ENCODE peak calls at places on chromosomes 6 and 20, in five cellular contexts. W is astrocyte of the spinal cord, U is uterus, X is AG10803, J is upper lobe of left lung. N is an unnamed sample.

GRCh38 chr20:41029150-41029872 is 689 bp downstream of the TOP1 start:
- DNase-seq in U (peak; percentile 36), X (no peak), W (no peak), J (peak; percentile 90), N (no peak)

GRCh38 chr20:8153281-8153908 is 21.3 kb downstream of the PLCB1 start:
- DNase-seq in W (peak; percentile 72), J (no peak), X (no peak), U (no peak), N (no peak)

GRCh38 chr6:10837997-10838793 is at the start of gene MAK:
- DNase-seq in W (peak; percentile 83), U (peak; percentile 85), X (peak; percentile 48), J (peak; percentile 97), N (peak; percentile 82)

GRCh38 chr6:158668707-158669103 is 18.9 kb downstream of the SYTL3 start:
- DNase-seq in X (no peak), J (no peak), U (no peak), W (no peak), N (no peak)

GRCh38 chr6:38789256-38789655 is 74.1 kb downstream of the DNAH8 start:
- DNase-seq in X (no peak), J (no peak), U (no peak), W (no peak), N (no peak)

GRCh38 chr6:16759646-16760535 is 1.4 kb downstream of the ATXN1 start:
- DNase-seq in W (peak; percentile 91), U (peak; percentile 92), J (peak; percentile 97), X (peak; percentile 91), N (peak; percentile 75)

GRCh38 chr6:73722318-73723060 is 26.5 kb downstream of the CD109 start:
- DNase-seq in U (no peak), X (peak; percentile 89), J (no peak), W (peak; percentile 75), N (no peak)

GRCh38 chr6:2713473-2714358 is 37.0 kb downstream of the MYLK4 start:
- DNase-seq in W (no peak), X (no peak), J (no peak), U (no peak), N (no peak)

GRCh38 chr6:84667252-84668213 is 96.9 kb downstream of the TBX18 start:
- DNase-seq in X (no peak), U (no peak), J (no peak), W (no peak), N (no peak)

GRCh38 chr6:10730254-10730653 is 7.4 kb downstream of the TMEM14C start:
- DNase-seq in X (no peak), U (no peak), W (no peak), J (no peak), N (no peak)

GRCh38 chr6:41344865-41345264 is 9.5 kb downstream of the NCR2 start:
- DNase-seq in W (no peak), J (no peak), X (no peak), U (no peak), N (no peak)

GRCh38 chr6:159342146-159342545 is 172.9 kb downstream of the FNDC1 start:
- DNase-seq in X (no peak), J (no peak), W (no peak), U (no peak), N (no peak)

GRCh38 chr6:15586528-15586927 is 76.3 kb downstream of the DTNBP1 start:
- DNase-seq in W (no peak), J (no peak), U (no peak), X (peak; percentile 11), N (no peak)

GRCh38 chr6:90701146-90701781 is 114.4 kb upstream of the MAP3K7 start:
- DNase-seq in X (no peak), W (no peak), U (no peak), J (no peak), N (no peak)

GRCh38 chr20:39874049-39874893 is 814.8 kb downstream of the MAFB start:
- DNase-seq in W (peak; percentile 83), J (no peak), U (peak; percentile 53), X (peak; percentile 81), N (peak; percentile 42)

GRCh38 chr6:73694711-73695411 is 1.1 kb upstream of the CD109 start:
- DNase-seq in U (peak; percentile 28), X (peak; percentile 71), W (peak; percentile 73), J (no peak), N (no peak)

GRCh38 chr20:49724637-49725606 is 11.2 kb upstream of the B4GALT5 start:
- DNase-seq in J (no peak), U (peak; percentile 23), X (peak; percentile 41), W (no peak), N (no peak)

GRCh38 chr6:20700375-20700774 is 166.1 kb downstream of the CDKAL1 start:
- DNase-seq in X (no peak), W (no peak), U (no peak), J (no peak), N (no peak)

GRCh38 chr20:13412806-13413445 is 191.9 kb downstream of the ISM1 start:
- DNase-seq in X (no peak), W (no peak), U (no peak), J (no peak), N (no peak)

GRCh38 chr20:3000852-3001523 is 42.4 kb upstream of the GNRH2 start:
- DNase-seq in U (no peak), W (peak; percentile 74), J (no peak), X (peak; percentile 69), N (no peak)

GRCh38 chr20:19015890-19016465 is 196.5 kb upstream of the SLC24A3 start:
- DNase-seq in U (peak; percentile 77), W (no peak), X (no peak), J (no peak), N (no peak)

GRCh38 chr6:3383525-3383924 is 73.3 kb downstream of the SLC22A23 start:
- DNase-seq in X (peak; percentile 38), W (peak; percentile 54), J (peak; percentile 63), U (no peak), N (no peak)

GRCh38 chr20:12875510-12875909 is 133.3 kb upstream of the SPTLC3 start:
- DNase-seq in X (no peak), U (no peak), J (no peak), W (no peak), N (no peak)

GRCh38 chr6:47654255-47654654 is 44.1 kb upstream of the ADGRF4 start:
- DNase-seq in X (no peak), U (no peak), W (no peak), J (no peak), N (no peak)

GRCh38 chr6:7914991-7915789 is 4.6 kb upstream of the TXNDC5 start:
- DNase-seq in J (no peak), X (peak; percentile 98), U (peak; percentile 27), W (peak; percentile 52), N (no peak)

GRCh38 chr20:21089421-21089820 is 16.7 kb downstream of the LINC00237 start:
- DNase-seq in J (no peak), U (no peak), X (no peak), W (no peak), N (no peak)

GRCh38 chr6:135451617-135452190 is 45.8 kb downstream of the AHI1 start:
- DNase-seq in X (peak; percentile 46), U (no peak), J (no peak), W (peak; percentile 61), N (no peak)

GRCh38 chr6:131096786-131097185 is 33.7 kb upstream of the EPB41L2 start:
- DNase-seq in U (no peak), W (no peak), J (no peak), X (peak; percentile 34), N (no peak)

GRCh38 chr6:144219056-144219685 is 66.0 kb upstream of the UTRN start:
- DNase-seq in W (peak; percentile 64), U (no peak), J (no peak), X (peak; percentile 69), N (no peak)

GRCh38 chr6:46113370-46113769 is 16.4 kb upstream of the ENPP4 start:
- DNase-seq in U (no peak), X (no peak), J (no peak), W (no peak), N (no peak)

DNA sequence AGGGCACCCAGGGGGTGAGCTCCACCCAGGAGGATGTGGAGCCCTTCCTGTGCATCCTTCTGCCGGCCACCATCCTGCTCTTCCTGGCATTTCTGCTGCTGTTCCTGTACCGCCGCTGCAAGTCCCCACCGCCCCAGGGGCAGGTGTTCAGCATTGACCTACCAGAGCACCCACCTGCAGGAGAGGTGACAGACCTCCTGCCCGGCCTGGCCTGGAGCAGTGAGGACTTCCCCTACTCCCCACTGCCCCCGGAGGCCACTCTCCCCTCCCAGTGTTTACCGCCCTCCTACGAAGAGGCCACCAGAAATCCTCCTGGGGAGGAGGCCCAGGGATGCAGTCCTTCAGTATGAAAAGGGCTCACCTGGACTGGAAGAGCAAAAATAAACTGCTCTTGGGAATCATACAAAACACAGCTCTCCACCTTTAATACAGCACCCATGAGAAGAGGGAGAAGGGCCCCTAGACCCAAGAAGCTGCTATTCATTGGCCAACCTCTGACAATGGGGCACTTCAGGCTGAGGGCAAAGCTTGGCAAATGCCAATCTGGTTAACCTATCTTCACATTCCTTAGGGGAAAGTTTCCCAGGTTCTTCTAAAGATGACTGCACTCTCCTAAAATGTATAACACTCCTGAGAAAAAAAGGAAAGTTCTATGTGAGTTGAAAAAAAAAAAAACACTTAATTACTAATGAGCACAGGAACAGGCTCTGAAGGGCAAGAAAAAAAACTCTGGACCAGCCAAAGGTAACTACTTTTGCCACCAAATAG is 5.0 kb downstream of the SMIM28 start:
- DNase-seq in X (no peak), J (peak; percentile 21), U (no peak), W (no peak), N (no peak)
- TF ChIP-seq CTCF in X (no peak), J (no peak), U (no peak), W (no peak), N (no peak)

DNA sequence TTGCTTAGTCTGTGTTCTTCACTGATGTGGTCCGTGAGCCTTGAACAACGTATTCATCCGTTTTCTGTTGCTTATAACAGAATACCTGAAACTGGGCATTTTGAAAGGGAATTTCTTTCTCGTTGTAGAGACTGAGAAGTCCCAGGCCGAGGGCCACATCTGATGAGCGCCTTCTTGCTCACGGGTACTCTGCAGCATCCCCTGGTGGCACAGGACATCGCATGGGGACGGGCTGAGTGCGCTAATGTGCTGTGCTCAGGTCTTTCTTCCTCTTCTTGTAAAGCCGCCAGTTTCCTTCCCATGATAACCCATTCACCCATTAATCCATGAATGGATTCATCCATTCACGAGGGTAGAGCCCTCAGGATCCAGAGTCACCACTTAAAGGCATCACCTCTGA is 161.0 kb downstream of the NFATC2 start:
- DNase-seq in X (no peak), J (no peak), W (no peak), U (no peak), N (no peak)
- TF ChIP-seq CTCF in X (no peak), J (no peak), W (no peak), U (no peak), N (no peak)

GRCh38 chr20:32155017-32155965 is 45.8 kb downstream of the TM9SF4 start:
- DNase-seq in W (peak; percentile 63), U (peak; percentile 68), X (peak; percentile 77), J (peak; percentile 66), N (no peak)
- TF ChIP-seq CTCF in W (peak; percentile 44), U (peak; percentile 41), X (peak; percentile 22), J (no peak), N (peak; percentile 62)

GRCh38 chr20:63955846-63956663 is at the start of gene UCKL1:
- DNase-seq in U (peak; percentile 90), X (peak; percentile 91), W (peak; percentile 94), J (peak; percentile 98), N (peak; percentile 84)

GRCh38 chr20:63957004-63957689 is 931 bp upstream of the UCKL1 start:
- DNase-seq in X (peak; percentile 56), U (peak; percentile 73), W (peak; percentile 66), J (peak; percentile 88), N (peak; percentile 49)

GRCh38 chr20:63956664-63957003 is 418 bp upstream of the UCKL1 start:
- DNase-seq in W (no peak), J (no peak), U (no peak), X (no peak), N (no peak)

GRCh38 chr20:63953764-63954429 is 2.3 kb downstream of the UCKL1 start:
- DNase-seq in X (no peak), W (no peak), U (no peak), J (peak; percentile 56), N (no peak)

GRCh38 chr20:63955281-63955845 is 853 bp downstream of the UCKL1 start:
- DNase-seq in W (peak; percentile 15), X (peak; percentile 31), U (no peak), J (no peak), N (no peak)
- TF ChIP-seq CTCF in W (peak; percentile 46), X (peak; percentile 22), U (peak; percentile 41), J (peak; percentile 73), N (peak; percentile 45)